ENCODE peak calls at places on chromosomes 5 and 9, in five cellular contexts. Z is SK-N-SH, O is HCT116, D is H1, P is K562. Y is an unnamed sample. For H3K36me3 and H3K4me1, the result is how much of the 10 kb centered on the place peaks cover.

GRCh38 chr9:9917400-9917799 is 695.4 kb downstream of the PTPRD start:
- DNase-seq in Z (no peak), O (no peak), D (no peak), P (no peak), Y (no peak)

GRCh38 chr5:124832510-124832909 is 86.1 kb upstream of the ZNF608 start:
- DNase-seq in Z (no peak), O (no peak), D (no peak), P (no peak), Y (no peak)

GRCh38 chr9:36877239-36877638 is 156.8 kb downstream of the PAX5 start:
- DNase-seq in Z (no peak), O (no peak), D (no peak), P (no peak), Y (no peak)

GRCh38 chr9:120299785-120300184 is 280.2 kb downstream of the CDK5RAP2 start:
- DNase-seq in Z (no peak), O (no peak), D (no peak), P (peak), Y (no peak)

GRCh38 chr9:127927457-127928231 is 2.9 kb downstream of the PIP5KL1 start:
- DNase-seq in Z (no peak), O (peak), D (peak), P (peak), Y (peak)

GRCh38 chr9:137876269-137876668 is 1.3 kb upstream of the CACNA1B start:
- DNase-seq in Z (no peak), O (no peak), D (no peak), P (no peak), Y (no peak)

GRCh38 chr5:138944527-138945322 is 69.6 kb upstream of the LRRTM2 start:
- DNase-seq in Z (no peak), O (no peak), D (no peak), P (no peak), Y (no peak)

GRCh38 chr9:121858788-121859187 is 207.4 kb downstream of the DAB2IP start:
- DNase-seq in Z (no peak), O (no peak), D (no peak), P (no peak), Y (no peak)

GRCh38 chr9:114810614-114811013 is 4.8 kb upstream of the TNFSF15 start:
- DNase-seq in Z (no peak), O (no peak), D (no peak), P (no peak), Y (no peak)

GRCh38 chr5:36724429-36725332 is 118.3 kb downstream of the SLC1A3 start:
- DNase-seq in Z (no peak), O (no peak), D (no peak), P (peak), Y (no peak)

GRCh38 chr9:108180511-108180910 is 675.3 kb downstream of the ACTL7B start:
- DNase-seq in Z (no peak), O (no peak), D (no peak), P (no peak), Y (no peak)

GRCh38 chr5:122858451-122858850 is 13.0 kb downstream of the SNX24 start:
- DNase-seq in Z (peak), O (no peak), D (no peak), P (no peak), Y (no peak)

GRCh38 chr9:36874921-36875320 is 159.1 kb downstream of the PAX5 start:
- DNase-seq in Z (no peak), O (no peak), D (no peak), P (no peak), Y (no peak)

GRCh38 chr9:27339661-27340295 is 42.8 kb upstream of the EQTN start:
- DNase-seq in Z (no peak), O (no peak), D (no peak), P (no peak), Y (no peak)

GRCh38 chr9:1619915-1620705 is 395.0 kb upstream of the SMARCA2 start:
- DNase-seq in Z (no peak), O (no peak), D (no peak), P (no peak), Y (peak)

GRCh38 chr9:36676823-36677521 is 104.3 kb downstream of the MELK start:
- DNase-seq in Z (peak), O (no peak), D (no peak), P (no peak), Y (no peak)

GRCh38 chr5:115457985-115458384 is 86.6 kb downstream of the FEM1C start:
- DNase-seq in Z (no peak), O (no peak), D (no peak), P (peak), Y (no peak)

GRCh38 chr5:45038366-45038987 is 229.7 kb downstream of the MRPS30 start:
- DNase-seq in Z (peak), O (peak), D (no peak), P (peak), Y (peak)

GRCh38 chr5:54278031-54278830 is 32.1 kb downstream of the ARL15 start:
- DNase-seq in Z (no peak), O (no peak), D (no peak), P (no peak), Y (no peak)

GRCh38 chr9:135978650-135979461 is 17.7 kb upstream of the UBAC1 start:
- DNase-seq in Z (peak), O (no peak), D (no peak), P (no peak), Y (no peak)

GRCh38 chr5:76493190-76493837 is 90.2 kb downstream of the IQGAP2 start:
- DNase-seq in Z (no peak), O (no peak), D (no peak), P (no peak), Y (no peak)

GRCh38 chr5:108726446-108727091 is 21.1 kb upstream of the FER start:
- DNase-seq in Z (no peak), O (no peak), D (no peak), P (peak), Y (no peak)

GRCh38 chr5:71988808-71989207 is 118.5 kb upstream of the MAP1B start:
- DNase-seq in Z (no peak), O (no peak), D (no peak), P (no peak), Y (no peak)

GRCh38 chr5:75756191-75756590 is 39.0 kb upstream of the POC5 start:
- DNase-seq in Z (no peak), O (no peak), D (no peak), P (no peak), Y (no peak)

GRCh38 chr5:96668725-96669124 is 6.5 kb downstream of the CAST start:
- DNase-seq in Z (no peak), O (no peak), D (no peak), P (no peak), Y (no peak)

GRCh38 chr5:158317507-158317906 is 458.6 kb upstream of the CLINT1 start:
- DNase-seq in Z (no peak), O (no peak), D (no peak), P (no peak), Y (no peak)

GRCh38 chr9:133256686-133257091 is 18.3 kb downstream of the ABO start:
- DNase-seq in Z (no peak), O (no peak), D (no peak), P (no peak), Y (no peak)

GRCh38 chr5:139133237-139133636 is 64.9 kb downstream of the SIL1 start:
- DNase-seq in Z (no peak), O (no peak), D (no peak), P (no peak), Y (no peak)

GRCh38 chr9:121698627-121699270 is 47.3 kb downstream of the DAB2IP start:
- DNase-seq in Z (peak), O (no peak), D (no peak), P (no peak), Y (peak)

GRCh38 chr5:96175090-96175489 is 213.4 kb upstream of the ELL2 start:
- DNase-seq in Z (peak), O (peak), D (no peak), P (no peak), Y (no peak)

GRCh38 chr9:130518943-130519772 is 60.2 kb upstream of the FUBP3 start:
- DNase-seq in Z (peak), O (no peak), D (no peak), P (no peak), Y (no peak)

GRCh38 chr9:134957165-134957944 is 39.6 kb upstream of the FCN1 start:
- DNase-seq in Z (no peak), O (no peak), D (no peak), P (no peak), Y (no peak)

GRCh38 chr5:103469288-103470065 is 93.1 kb downstream of the NUDT12 start:
- DNase-seq in Z (no peak), O (no peak), D (no peak), P (no peak), Y (no peak)

GRCh38 chr9:90038778-90039177 is 434.0 kb downstream of the GADD45G start:
- DNase-seq in Z (no peak), O (no peak), D (no peak), P (no peak), Y (no peak)

GRCh38 chr9:113431181-113431580 is 20.6 kb downstream of the C9orf43 start:
- DNase-seq in Z (no peak), O (no peak), D (no peak), P (no peak), Y (no peak)

GRCh38 chr9:107425110-107426025 is 64.2 kb downstream of the KLF4 start:
- DNase-seq in Z (peak), O (peak), D (peak), P (peak), Y (peak)

GRCh38 chr5:103224118-103224893 is 34.3 kb upstream of the MACIR start:
- DNase-seq in Z (peak), O (peak), D (peak), P (peak), Y (peak)

GRCh38 chr9:14146201-14146890 is 167.6 kb downstream of the NFIB start:
- DNase-seq in Z (no peak), O (no peak), D (no peak), P (no peak), Y (no peak)
- H3K36me3 ChIP-seq in Z (under half), O (under half), D (under half), P (under half), Y (under half)

GRCh38 chr5:83363876-83364275 is 107.7 kb upstream of the VCAN start:
- DNase-seq in Z (no peak), O (no peak), D (no peak), P (no peak), Y (no peak)

GRCh38 chr5:83370957-83371356 is 100.6 kb upstream of the VCAN start:
- DNase-seq in Z (no peak), O (no peak), D (no peak), P (no peak), Y (no peak)

GRCh38 chr5:83364322-83365299 is 106.9 kb upstream of the VCAN start:
- DNase-seq in Z (no peak), O (no peak), D (no peak), P (no peak), Y (no peak)

GRCh38 chr5:83368317-83368716 is 103.2 kb upstream of the VCAN start:
- DNase-seq in Z (no peak), O (peak), D (no peak), P (no peak), Y (no peak)

GRCh38 chr5:83368835-83369234 is 102.7 kb upstream of the VCAN start:
- DNase-seq in Z (no peak), O (no peak), D (no peak), P (no peak), Y (no peak)
- H3K4me1 ChIP-seq in Z (under half), O (under half), D (under half), P (under half), Y (under half)

DNA sequence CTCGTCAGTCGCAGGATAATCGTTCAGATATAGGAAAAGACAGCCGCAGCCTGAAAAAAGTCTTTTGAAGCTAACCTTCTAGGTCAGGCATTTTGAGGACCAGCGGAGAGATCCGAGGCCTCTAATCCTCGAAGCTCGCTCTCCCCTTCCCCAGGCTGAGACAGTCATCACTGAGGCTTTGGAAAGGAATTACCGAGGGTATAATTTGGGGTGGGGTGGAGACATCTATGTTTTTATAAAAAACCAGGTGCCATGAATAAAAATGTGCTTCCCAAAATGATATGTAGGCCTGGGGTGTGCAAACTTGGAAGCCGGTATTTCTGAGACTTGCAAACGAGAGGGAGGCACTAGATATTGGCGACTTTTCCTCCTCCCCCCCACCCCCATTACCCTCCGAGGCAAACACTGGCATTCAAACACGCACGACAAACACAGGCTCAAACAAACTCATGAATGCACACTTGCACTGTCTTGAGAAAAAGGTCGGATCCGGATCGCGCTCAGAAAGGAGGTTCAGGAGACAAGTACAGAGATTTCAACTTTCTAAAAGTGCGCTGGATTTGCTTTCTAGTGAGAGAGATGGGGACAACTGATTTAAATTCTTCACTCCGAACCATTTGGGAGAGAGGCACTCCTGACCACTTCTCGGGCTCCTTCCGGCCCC is 935 bp upstream of the MSX2 start:
- DNase-seq in Z (no peak), O (no peak), D (no peak), P (no peak), Y (no peak)
- TF ChIP-seq YY1 in Z (no peak), O (no peak), D (no peak), P (no peak), Y (no peak)

DNA sequence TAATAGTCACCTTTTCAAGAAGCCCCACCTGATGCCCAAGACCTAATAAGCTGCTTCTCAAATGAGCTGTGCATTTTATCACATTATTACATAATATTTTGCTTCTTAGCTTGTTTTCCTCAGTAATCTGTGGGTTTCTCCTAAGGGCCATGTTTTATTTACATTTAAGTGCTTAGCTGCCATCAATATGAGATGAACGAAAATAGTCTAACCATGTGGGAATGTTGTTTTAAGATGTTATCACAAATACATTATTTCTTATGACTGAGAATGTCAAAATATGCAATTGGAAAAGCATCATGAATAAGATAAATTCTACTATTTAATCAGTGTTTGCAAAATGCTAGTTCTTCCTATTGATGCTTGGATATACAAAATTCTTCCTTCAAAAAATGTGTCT is 10.1 kb downstream of the ARRDC3 start:
- DNase-seq in Z (no peak), O (no peak), D (no peak), P (no peak), Y (no peak)
- H3K36me3 ChIP-seq in Z (half or more), O (half or more), D (under half), P (half or more), Y (half or more)

GRCh38 chr5:167877924-167878323 is 413.5 kb upstream of the WWC1 start:
- DNase-seq in Z (no peak), O (no peak), D (no peak), P (no peak), Y (no peak)

DNA sequence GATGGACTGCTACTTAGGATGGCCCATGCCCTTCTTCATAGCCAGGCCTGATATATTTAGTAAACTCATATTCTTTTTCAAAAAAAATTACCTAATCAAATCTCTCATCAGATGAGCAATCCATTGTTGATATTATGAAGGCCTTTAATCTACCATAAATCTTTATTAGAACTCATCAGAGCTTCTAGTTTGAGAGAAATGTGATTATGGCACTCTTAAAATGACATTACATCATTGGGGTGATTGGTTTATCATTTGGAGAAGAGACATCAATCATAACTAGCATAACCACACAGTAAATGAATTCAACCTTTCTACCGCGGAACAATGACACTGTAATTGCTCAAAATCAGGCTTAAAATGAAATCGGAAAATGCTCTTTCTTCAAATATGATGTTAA is 414.1 kb upstream of the WWC1 start:
- DNase-seq in Z (no peak), O (no peak), D (no peak), P (no peak), Y (no peak)
- H3K4me1 ChIP-seq in Z (under half), O (under half), D (under half), P (under half), Y (under half)

GRCh38 chr5:170557314-170557713 is 53.5 kb downstream of the KCNIP1 start:
- DNase-seq in Z (no peak), O (no peak), D (no peak), P (no peak), Y (no peak)

GRCh38 chr5:170551622-170552021 is 47.8 kb downstream of the KCNIP1 start:
- DNase-seq in Z (no peak), O (no peak), D (no peak), P (no peak), Y (no peak)

GRCh38 chr5:170552486-170553122 is 48.8 kb downstream of the KCNIP1 start:
- DNase-seq in Z (no peak), O (no peak), D (peak), P (no peak), Y (peak)

GRCh38 chr5:170553218-170553617 is 49.4 kb downstream of the KCNIP1 start:
- DNase-seq in Z (no peak), O (no peak), D (no peak), P (no peak), Y (no peak)

GRCh38 chr5:170554566-170555267 is 50.9 kb downstream of the KCNIP1 start:
- DNase-seq in Z (peak), O (no peak), D (no peak), P (no peak), Y (no peak)
- TF ChIP-seq YY1 in Z (no peak), O (no peak), D (no peak), P (no peak), Y (no peak)

Y was measured in NT2/D1.